ENCODE peak calls at places on chromosomes 12 and 14, in nine cellular contexts. D is heart left ventricle, C is BJ, T is T-helper 2 cell, Z is fibroblast of the aortic adventitia, A is K562, W is H7, H is T-helper 1 cell, N is left colon. P is an unnamed sample.

GRCh38 chr12:10167588-10167987 is 4.3 kb downstream of the OLR1 start:
- DNase-seq in D (no peak), C (no peak), T (no peak), Z (no peak), A (no peak), W (no peak), H (no peak), N (no peak), P (no peak)

GRCh38 chr12:58621126-58621525 is 299.2 kb downstream of the LRIG3 start:
- DNase-seq in D (no peak), C (no peak), T (no peak), Z (no peak), A (no peak), W (no peak), H (no peak), N (no peak), P (no peak)

GRCh38 chr12:32863128-32863527 is 33.4 kb downstream of the PKP2 start:
- DNase-seq in D (no peak), C (no peak), T (no peak), Z (no peak), A (no peak), W (no peak), H (no peak), N (no peak), P (no peak)

GRCh38 chr14:56213288-56213687 is 95.1 kb downstream of the PELI2 start:
- DNase-seq in D (no peak), C (no peak), T (no peak), Z (no peak), A (no peak), W (no peak), H (no peak), N (no peak), P (no peak)

GRCh38 chr14:71739273-71739990 is 192.8 kb upstream of the RGS6 start:
- DNase-seq in D (no peak), C (no peak), T (peak), Z (peak), A (peak), W (peak), H (no peak), N (no peak), P (no peak)

GRCh38 chr12:131902332-131903241 is 8.2 kb downstream of the ULK1 start:
- DNase-seq in D (peak), C (no peak), T (no peak), Z (no peak), A (no peak), W (no peak), H (no peak), N (no peak), P (no peak)

GRCh38 chr14:28596336-28596735 is 170.3 kb upstream of the FOXG1 start:
- DNase-seq in D (no peak), C (no peak), T (no peak), Z (peak), A (no peak), W (no peak), H (no peak), N (no peak), P (no peak)

GRCh38 chr14:91774138-91775096 is 42.5 kb upstream of the CATSPERB start:
- DNase-seq in D (no peak), C (no peak), T (no peak), Z (no peak), A (peak), W (no peak), H (no peak), N (no peak), P (no peak)

GRCh38 chr14:51901475-51902024 is 41.1 kb downstream of the GNG2 start:
- DNase-seq in D (no peak), C (no peak), T (no peak), Z (no peak), A (no peak), W (no peak), H (peak), N (no peak), P (no peak)

GRCh38 chr14:103656031-103656757 is 27.2 kb downstream of the KLC1 start:
- DNase-seq in D (no peak), C (no peak), T (no peak), Z (peak), A (no peak), W (no peak), H (no peak), N (no peak), P (no peak)

GRCh38 chr12:121289962-121290361 is 6.5 kb downstream of the CAMKK2 start:
- DNase-seq in D (no peak), C (no peak), T (no peak), Z (no peak), A (no peak), W (no peak), H (no peak), N (no peak), P (no peak)

P was measured in erythroblast.